ENCODE peak calls at places on chromosomes 6 and 20, in seven cellular contexts. One of them, this sample, is unnamed.

GRCh38 chr6:100806280-100806679 is 74.8 kb downstream of the ASCC3 start:
- DNase-seq in DND-41: no peak
- DNase-seq in SW 1271: no peak
- DNase-seq in activated CD8-positive, alpha-beta T cell treated with anti-CD3 and anti-CD28 coated beads for 36 hours: no peak
- DNase-seq in T-helper 17 cell: no peak
- DNase-seq in activated CD4-positive, alpha-beta T cell treated with anti-CD3 and anti-CD28 coated beads for 48 hours: no peak
- DNase-seq in NCI-H1417: no peak
- DNase-seq in this sample: no peak

GRCh38 chr6:170311696-170312095 is 5.1 kb downstream of the FAM120B start:
- DNase-seq in DND-41: no peak
- DNase-seq in SW 1271: no peak
- DNase-seq in activated CD8-positive, alpha-beta T cell treated with anti-CD3 and anti-CD28 coated beads for 36 hours: no peak
- DNase-seq in T-helper 17 cell: no peak
- DNase-seq in activated CD4-positive, alpha-beta T cell treated with anti-CD3 and anti-CD28 coated beads for 48 hours: no peak
- DNase-seq in NCI-H1417: no peak
- DNase-seq in this sample: no peak

GRCh38 chr6:43313813-43314212 is 5.2 kb upstream of the CRIP3 start:
- DNase-seq in DND-41: no peak
- DNase-seq in SW 1271: no peak
- DNase-seq in activated CD8-positive, alpha-beta T cell treated with anti-CD3 and anti-CD28 coated beads for 36 hours: no peak
- DNase-seq in T-helper 17 cell: no peak
- DNase-seq in activated CD4-positive, alpha-beta T cell treated with anti-CD3 and anti-CD28 coated beads for 48 hours: no peak
- DNase-seq in NCI-H1417: no peak
- DNase-seq in this sample: no peak

GRCh38 chr20:7924692-7925091 is 15.6 kb downstream of the HAO1 start:
- DNase-seq in DND-41: no peak
- DNase-seq in SW 1271: peak; percentile 84
- DNase-seq in activated CD8-positive, alpha-beta T cell treated with anti-CD3 and anti-CD28 coated beads for 36 hours: no peak
- DNase-seq in T-helper 17 cell: no peak
- DNase-seq in activated CD4-positive, alpha-beta T cell treated with anti-CD3 and anti-CD28 coated beads for 48 hours: no peak
- DNase-seq in NCI-H1417: no peak
- DNase-seq in this sample: no peak

GRCh38 chr6:155120034-155120433 is 124.9 kb downstream of the TIAM2 start:
- DNase-seq in DND-41: no peak
- DNase-seq in SW 1271: no peak
- DNase-seq in activated CD8-positive, alpha-beta T cell treated with anti-CD3 and anti-CD28 coated beads for 36 hours: no peak
- DNase-seq in T-helper 17 cell: no peak
- DNase-seq in activated CD4-positive, alpha-beta T cell treated with anti-CD3 and anti-CD28 coated beads for 48 hours: no peak
- DNase-seq in NCI-H1417: no peak
- DNase-seq in this sample: no peak

GRCh38 chr20:38178065-38178471 is 13.0 kb upstream of the TGM2 start:
- DNase-seq in DND-41: no peak
- DNase-seq in SW 1271: no peak
- DNase-seq in activated CD8-positive, alpha-beta T cell treated with anti-CD3 and anti-CD28 coated beads for 36 hours: no peak
- DNase-seq in T-helper 17 cell: no peak
- DNase-seq in activated CD4-positive, alpha-beta T cell treated with anti-CD3 and anti-CD28 coated beads for 48 hours: no peak
- DNase-seq in NCI-H1417: no peak
- DNase-seq in this sample: no peak

GRCh38 chr6:123383718-123384117 is 253.0 kb downstream of the TRDN start:
- DNase-seq in DND-41: no peak
- DNase-seq in SW 1271: no peak
- DNase-seq in activated CD8-positive, alpha-beta T cell treated with anti-CD3 and anti-CD28 coated beads for 36 hours: no peak
- DNase-seq in T-helper 17 cell: no peak
- DNase-seq in activated CD4-positive, alpha-beta T cell treated with anti-CD3 and anti-CD28 coated beads for 48 hours: no peak
- DNase-seq in NCI-H1417: no peak
- DNase-seq in this sample: no peak

GRCh38 chr6:169805242-169805838 is 53.9 kb downstream of the ERMARD start:
- DNase-seq in DND-41: no peak
- DNase-seq in SW 1271: no peak
- DNase-seq in activated CD8-positive, alpha-beta T cell treated with anti-CD3 and anti-CD28 coated beads for 36 hours: no peak
- DNase-seq in T-helper 17 cell: no peak
- DNase-seq in activated CD4-positive, alpha-beta T cell treated with anti-CD3 and anti-CD28 coated beads for 48 hours: no peak
- DNase-seq in NCI-H1417: no peak
- DNase-seq in this sample: no peak

This sample was measured in NCI-H2171.